ENCODE peak calls at places on chromosomes 16 and 17, in eight cellular contexts. G, J, I, Z, U, C, T and K are unnamed samples.

GRCh38 chr17:57943140-57943539 is 12.1 kb downstream of the CUEDC1 start:
- DNase-seq in C (no peak), U (no peak), G (no peak), T (no peak), J (peak; percentile 86), I (no peak), Z (no peak), K (no peak)

GRCh38 chr17:2067559-2067958 is 12.7 kb downstream of the HIC1 start:
- DNase-seq in T (no peak), G (no peak), U (no peak), C (no peak), I (no peak), Z (no peak), J (peak; percentile 68), K (no peak)

GRCh38 chr17:8985054-8985701 is 19.7 kb upstream of the PIK3R5 start:
- DNase-seq in T (no peak), G (no peak), I (no peak), U (no peak), Z (no peak), J (no peak), C (no peak), K (no peak)

GRCh38 chr17:79012563-79013134 is 3.1 kb upstream of the CANT1 start:
- DNase-seq in T (no peak), G (peak; percentile 2), U (no peak), C (no peak), Z (no peak), J (no peak), I (no peak), K (no peak)

GRCh38 chr17:60743812-60744211 is 66.2 kb downstream of the BCAS3 start:
- DNase-seq in U (no peak), T (no peak), J (peak; percentile 57), Z (no peak), I (no peak), G (peak; percentile 25), C (no peak), K (no peak)

GRCh38 chr17:65656390-65657250 is 95.2 kb upstream of the AXIN2 start:
- DNase-seq in T (no peak), J (peak; percentile 43), C (no peak), G (no peak), Z (no peak), I (no peak), U (no peak), K (no peak)

GRCh38 chr17:36553459-36553858 is 8.7 kb downstream of the GGNBP2 start:
- DNase-seq in G (no peak), Z (no peak), U (no peak), J (no peak), I (no peak), T (no peak), C (no peak), K (no peak)

GRCh38 chr17:15957206-15957605 is 12.3 kb downstream of the ADORA2B start:
- DNase-seq in G (no peak), I (no peak), C (no peak), J (no peak), T (no peak), Z (no peak), U (no peak), K (no peak)

GRCh38 chr17:30808785-30809286 is 15.7 kb downstream of the CRLF3 start:
- DNase-seq in U (no peak), T (no peak), Z (no peak), I (peak; percentile 75), C (no peak), J (no peak), G (no peak), K (no peak)

GRCh38 chr17:67818110-67819002 is 6.9 kb upstream of the BPTF start:
- DNase-seq in J (no peak), I (no peak), T (no peak), G (no peak), U (no peak), C (no peak), Z (no peak), K (no peak)

DNA sequence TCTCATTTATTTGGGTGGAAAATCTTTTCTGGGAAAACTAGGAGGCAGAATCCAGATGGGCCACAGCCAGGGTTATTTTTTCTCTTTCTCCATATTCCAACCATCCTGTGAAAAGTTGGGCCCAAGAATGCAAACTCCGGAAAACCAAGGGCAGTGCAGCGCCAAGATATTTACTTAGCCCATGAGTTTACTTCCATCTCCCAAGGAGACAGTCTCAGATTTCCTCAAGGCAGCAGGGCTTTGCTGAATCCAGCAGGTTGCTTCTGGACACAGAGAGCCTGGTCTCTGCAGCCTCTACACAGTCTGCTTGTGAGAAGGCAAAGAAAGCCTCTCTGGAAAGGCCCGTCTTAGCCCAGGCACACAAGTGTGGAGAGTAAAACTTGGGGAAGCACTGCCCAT is 15.7 kb downstream of the COPRS start:
- DNase-seq in J (peak; percentile 26), Z (no peak), C (no peak), G (no peak), T (no peak), I (no peak), U (no peak), K (no peak)
- H3K27ac ChIP-seq in J (peak overlapping the region; percentile 41), Z (peak overlapping the region; percentile 72), C (peak overlapping the region; percentile 59), G (peak overlapping the region; percentile 30), T (peak overlapping the region; percentile 53), I (no peak overlapping the region), U (peak overlapping the region; percentile 67), K (no peak overlapping the region)

GRCh38 chr16:79814124-79814523 is 213.6 kb upstream of the MAF start:
- DNase-seq in U (no peak), J (no peak), Z (no peak), T (no peak), C (no peak), G (no peak), I (no peak), K (no peak)

GRCh38 chr16:79811541-79811940 is 211.0 kb upstream of the MAF start:
- DNase-seq in U (no peak), J (no peak), T (no peak), I (no peak), Z (no peak), C (no peak), G (no peak), K (no peak)

GRCh38 chr16:79815049-79815448 is 214.5 kb upstream of the MAF start:
- DNase-seq in C (no peak), J (no peak), T (no peak), Z (no peak), U (no peak), G (no peak), I (no peak), K (no peak)

GRCh38 chr16:79810449-79811189 is 210.1 kb upstream of the MAF start:
- DNase-seq in Z (no peak), C (no peak), U (no peak), G (no peak), I (no peak), J (no peak), T (no peak), K (no peak)

DNA sequence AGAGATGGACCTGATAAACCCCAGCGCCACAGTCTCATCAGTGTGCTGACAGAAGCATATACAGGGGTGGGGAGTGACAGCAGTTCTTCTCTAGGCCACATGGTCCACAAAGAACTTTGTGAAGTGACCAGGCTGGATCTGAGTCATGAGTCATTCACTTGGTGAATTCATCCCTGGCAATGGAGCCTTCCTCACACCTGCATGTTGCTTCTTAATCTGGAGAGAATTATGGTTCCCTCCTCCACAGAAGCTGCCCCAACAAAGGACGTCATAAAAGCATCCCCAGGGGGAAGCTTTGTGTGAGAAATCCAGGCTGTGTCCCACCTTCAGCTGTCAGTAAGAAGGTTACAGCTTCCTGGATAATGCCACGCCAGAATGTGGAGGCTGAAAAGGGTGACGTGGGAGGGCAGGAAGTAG is 215.6 kb upstream of the MAF start:
- DNase-seq in Z (no peak), I (no peak), T (no peak), G (no peak), C (no peak), U (peak; percentile 33), J (no peak), K (no peak)
- H3K27ac ChIP-seq in Z (no peak overlapping the region), I (no peak overlapping the region), T (no peak overlapping the region), G (no peak overlapping the region), C (no peak overlapping the region), U (no peak overlapping the region), J (no peak overlapping the region), K (no peak overlapping the region)

GRCh38 chr17:40342575-40343058 is 21.9 kb downstream of the GJD3 start:
- DNase-seq in C (no peak), I (no peak), Z (no peak), J (peak; percentile 50), T (no peak), U (no peak), G (no peak), K (no peak)

GRCh38 chr17:40340880-40341807 is 23.4 kb downstream of the GJD3 start:
- DNase-seq in C (peak; percentile 79), Z (peak; percentile 93), G (peak; percentile 86), U (peak; percentile 92), J (peak; percentile 92), T (peak; percentile 88), I (peak; percentile 84), K (peak; percentile 77)

GRCh38 chr17:40343126-40344119 is 21.1 kb downstream of the GJD3 start:
- DNase-seq in U (peak; percentile 66), G (no peak), T (no peak), C (no peak), J (peak; percentile 29), I (no peak), Z (no peak), K (no peak)

GRCh38 chr17:40340327-40340726 is 24.2 kb downstream of the GJD3 start:
- DNase-seq in J (no peak), I (no peak), G (no peak), Z (no peak), T (no peak), C (no peak), U (no peak), K (no peak)

DNA sequence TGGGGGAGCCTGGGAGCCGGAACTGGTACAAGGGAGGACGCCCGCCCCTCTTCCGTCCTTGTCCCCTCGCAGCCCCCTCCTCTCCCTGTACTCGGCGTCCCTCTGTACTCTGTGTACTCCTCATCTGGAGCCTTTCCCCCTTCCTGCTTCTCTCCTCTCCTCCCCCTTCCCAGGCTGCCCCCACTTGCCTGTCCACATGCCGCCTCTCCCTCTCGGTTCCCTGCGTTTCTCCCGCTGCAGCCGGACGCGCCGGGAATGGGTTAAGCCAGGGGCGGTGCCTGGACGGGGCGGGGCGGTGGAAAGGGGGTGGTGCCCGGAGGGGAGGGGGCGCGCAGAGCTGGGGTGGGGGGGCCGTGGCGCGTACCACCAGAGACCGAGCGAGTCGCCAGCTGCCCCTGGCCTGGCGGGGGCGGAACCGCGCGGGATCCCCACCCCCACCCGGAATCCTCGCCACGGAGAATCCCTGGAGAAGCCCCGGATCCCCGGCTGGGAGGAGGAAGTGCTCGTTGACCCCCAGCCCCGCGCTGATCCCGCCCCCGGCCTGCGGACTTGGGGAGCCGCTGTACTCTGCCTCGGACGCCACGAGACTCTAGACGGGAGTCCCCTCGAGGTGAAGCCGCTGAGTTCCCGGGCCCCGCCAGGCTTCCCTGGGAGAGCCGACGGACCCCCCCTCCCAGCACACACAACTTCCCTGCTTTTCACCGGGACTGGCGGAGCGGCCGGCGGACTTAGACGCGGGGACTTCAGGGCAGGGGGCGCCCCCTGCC is 22.5 kb downstream of the GJD3 start:
- DNase-seq in G (peak; percentile 70), I (no peak), U (peak; percentile 85), Z (peak; percentile 81), T (peak; percentile 93), J (peak; percentile 86), C (no peak), K (peak; percentile 29)
- H3K27ac ChIP-seq in G (peak overlapping the region; percentile 71), I (peak overlapping the region; percentile 90), U (peak overlapping the region; percentile 97), Z (peak overlapping the region; percentile 88), T (peak overlapping the region; percentile 99), J (peak overlapping the region; percentile 83), C (peak overlapping the region; percentile 91), K (peak overlapping the region; percentile 49)

GRCh38 chr16:85028638-85029412 is 1.2 kb downstream of the KIAA0513 start:
- DNase-seq in U (no peak), T (no peak), Z (peak; percentile 33), C (no peak), I (peak; percentile 63), G (peak; percentile 93), J (peak; percentile 90), K (no peak)
- H3K27ac ChIP-seq in U (peak overlapping the region; percentile 77), T (no peak overlapping the region), Z (peak overlapping the region; percentile 91), C (peak overlapping the region; percentile 16), I (peak overlapping the region; percentile 78), G (peak overlapping the region; percentile 90), J (peak overlapping the region; percentile 85), K (no peak overlapping the region)